ENCODE peak calls at places on chromosomes 12 and 14, in eight cellular contexts. N is tibial nerve, I is ovary, Y is sigmoid colon, R is SK-N-SH, F is transverse colon, M is upper lobe of left lung, A is K562. D is an unnamed sample. For H3K27me3, the result is how much of the 10 kb centered on the place peaks cover.

GRCh38 chr14:22084393-22085281 is 411.0 kb upstream of the OR4E1 start:
- DNase-seq in N (peak), F (no peak), R (peak), Y (no peak), A (peak), I (peak), M (no peak), D (no peak)

GRCh38 chr12:53696285-53696654 is 20.4 kb upstream of the ATP5MC2 start:
- DNase-seq in R (peak), F (peak), N (peak), M (peak), I (peak), A (peak), Y (no peak), D (peak)

GRCh38 chr12:98955284-98955683 is 310.2 kb downstream of the APAF1 start:
- DNase-seq in I (no peak), N (no peak), A (peak), M (no peak), F (no peak), Y (no peak), R (peak), D (no peak)

GRCh38 chr14:69712637-69713088 is 54.3 kb upstream of the SRSF5 start:
- DNase-seq in M (peak), N (peak), I (peak), A (no peak), Y (peak), F (peak), R (no peak), D (peak)

GRCh38 chr12:99476956-99477355 is 170.6 kb upstream of the GARIN6 start:
- DNase-seq in I (no peak), R (no peak), N (no peak), F (no peak), M (no peak), A (no peak), Y (no peak), D (no peak)

GRCh38 chr14:21206753-21207684 is 51.2 kb upstream of the OR5AU1 start:
- DNase-seq in I (no peak), Y (no peak), M (no peak), A (no peak), R (no peak), N (no peak), F (no peak), D (no peak)

GRCh38 chr12:57173089-57173488 is 25.7 kb upstream of the LRP1-AS start:
- DNase-seq in N (no peak), Y (no peak), R (peak), F (no peak), M (no peak), A (peak), I (no peak), D (no peak)

GRCh38 chr12:50985322-50985721 is 33.0 kb downstream of the HIGD1C start:
- DNase-seq in M (peak), I (peak), A (no peak), N (peak), F (no peak), Y (peak), R (no peak), D (no peak)

GRCh38 chr12:12804432-12804886 is 8.7 kb upstream of the DDX47 start:
- DNase-seq in M (no peak), F (no peak), N (no peak), R (no peak), Y (no peak), A (no peak), I (no peak), D (no peak)

GRCh38 chr12:82694970-82695369 is 8.3 kb downstream of the TMTC2 start:
- DNase-seq in A (no peak), F (no peak), Y (no peak), I (no peak), N (no peak), M (no peak), R (no peak), D (no peak)

GRCh38 chr12:112808176-112808575 is 16.6 kb downstream of the RPH3A start:
- DNase-seq in R (no peak), N (no peak), M (no peak), A (no peak), F (no peak), I (no peak), Y (no peak), D (no peak)

GRCh38 chr14:89399594-89400068 is 17.4 kb downstream of the FOXN3 start:
- DNase-seq in F (no peak), I (no peak), Y (peak), N (no peak), R (peak), A (no peak), M (no peak), D (no peak)

GRCh38 chr12:65196762-65197567 is 27.6 kb downstream of the LEMD3 start:
- DNase-seq in Y (no peak), N (no peak), A (no peak), M (no peak), I (no peak), R (no peak), F (no peak), D (no peak)

GRCh38 chr12:48331389-48331788 is 19.3 kb downstream of the ZNF641 start:
- DNase-seq in N (no peak), Y (no peak), M (no peak), R (no peak), A (no peak), I (no peak), F (no peak), D (no peak)

GRCh38 chr14:63993992-63994391 is 141.2 kb downstream of the SYNE2 start:
- DNase-seq in I (no peak), F (no peak), M (no peak), N (no peak), Y (no peak), A (no peak), R (peak), D (no peak)

GRCh38 chr12:56593909-56594621 is 36.1 kb downstream of the BAZ2A start:
- DNase-seq in R (peak), I (peak), N (peak), A (peak), Y (peak), M (peak), F (peak), D (peak)

GRCh38 chr12:106369624-106370346 is 12.2 kb downstream of the POLR3B start:
- DNase-seq in R (no peak), A (no peak), M (peak), Y (no peak), N (no peak), F (no peak), I (no peak), D (no peak)

GRCh38 chr12:1474567-1475153 is 119.7 kb downstream of the FBXL14 start:
- DNase-seq in M (no peak), Y (no peak), I (no peak), N (no peak), R (peak), A (no peak), F (no peak), D (no peak)

GRCh38 chr14:50726372-50727107 is 58.4 kb upstream of the SAV1 start:
- DNase-seq in I (no peak), Y (no peak), A (no peak), M (no peak), R (no peak), N (no peak), F (no peak), D (no peak)

GRCh38 chr12:124278389-124279101 is 16.3 kb upstream of the RFLNA start:
- DNase-seq in M (no peak), F (no peak), N (peak), I (no peak), Y (no peak), A (no peak), R (no peak), D (peak)

GRCh38 chr12:40228727-40229126 is 3.9 kb downstream of the LRRK2 start:
- DNase-seq in I (no peak), F (no peak), Y (no peak), N (no peak), M (no peak), R (no peak), A (no peak), D (no peak)

GRCh38 chr12:6465467-6466183 is 4.9 kb downstream of the VAMP1 start:
- DNase-seq in N (peak), I (peak), M (no peak), F (peak), R (peak), Y (no peak), A (peak), D (peak)

GRCh38 chr12:116773276-116773731 is 35.2 kb downstream of the RNFT2 start:
- DNase-seq in Y (no peak), M (no peak), I (no peak), N (no peak), R (no peak), F (no peak), A (no peak), D (no peak)

GRCh38 chr14:36510078-36510799 is 9.8 kb downstream of the NKX2-1 start:
- DNase-seq in I (no peak), M (peak), F (no peak), A (no peak), Y (no peak), N (no peak), R (peak), D (no peak)

GRCh38 chr12:93812616-93813015 is 135.4 kb downstream of the CRADD start:
- DNase-seq in N (no peak), I (no peak), Y (no peak), A (no peak), R (no peak), F (no peak), M (no peak), D (no peak)

GRCh38 chr12:110338754-110339153 is 57.7 kb downstream of the ATP2A2 start:
- DNase-seq in M (no peak), N (no peak), I (no peak), R (peak), Y (no peak), A (peak), F (no peak), D (no peak)

GRCh38 chr12:116642101-116642500 is 82.9 kb downstream of the MAP1LC3B2 start:
- DNase-seq in A (no peak), N (no peak), I (no peak), M (no peak), Y (no peak), F (no peak), R (no peak), D (no peak)

GRCh38 chr12:88371416-88372183 is 208.7 kb downstream of the KITLG start:
- DNase-seq in N (peak), R (no peak), F (peak), M (no peak), Y (no peak), A (no peak), I (no peak), D (no peak)

GRCh38 chr14:34863844-34864243 is 11.3 kb downstream of the BAZ1A start:
- DNase-seq in M (no peak), Y (no peak), I (no peak), N (no peak), R (no peak), F (no peak), A (no peak), D (no peak)

GRCh38 chr12:124979568-124979967 is 9.4 kb downstream of the DHX37 start:
- DNase-seq in I (no peak), N (no peak), M (no peak), Y (no peak), A (no peak), F (no peak), R (no peak), D (no peak)

GRCh38 chr12:117863004-117863709 is 105.6 kb downstream of the KSR2 start:
- DNase-seq in N (no peak), I (no peak), R (no peak), F (no peak), M (no peak), Y (no peak), A (no peak), D (no peak)

GRCh38 chr12:64801381-64801780 is 23.1 kb upstream of the TBC1D30 start:
- DNase-seq in I (no peak), M (no peak), R (peak), F (no peak), N (no peak), Y (no peak), A (peak), D (no peak)

GRCh38 chr12:92145481-92145730 is 240 bp downstream of the BTG1 start:
- DNase-seq in I (no peak), M (no peak), R (no peak), F (no peak), Y (no peak), N (no peak), A (no peak), D (no peak)

GRCh38 chr12:92145731-92146496 is at the start of gene BTG1:
- DNase-seq in A (peak), R (peak), Y (peak), I (peak), F (peak), N (peak), M (peak), D (peak)

GRCh38 chr12:92146497-92146828 is 817 bp upstream of the BTG1 start:
- DNase-seq in I (no peak), Y (no peak), A (no peak), R (no peak), N (no peak), M (no peak), F (no peak), D (no peak)

GRCh38 chr12:92147491-92147890 is 1.8 kb upstream of the BTG1 start:
- DNase-seq in N (no peak), Y (no peak), M (no peak), R (no peak), A (no peak), I (no peak), F (no peak), D (no peak)

GRCh38 chr12:92146865-92147264 is 1.2 kb upstream of the BTG1 start:
- DNase-seq in A (no peak), F (no peak), N (no peak), R (peak), Y (no peak), M (no peak), I (no peak), D (no peak)
- TF ChIP-seq EP300 in A (no peak), F (no peak), N (no peak), R (no peak), Y (no peak), M (no peak), I (no peak), D (no peak)

GRCh38 chr12:34298971-34299801 is 276.9 kb downstream of the ALG10 start:
- DNase-seq in N (no peak), Y (no peak), M (no peak), A (no peak), R (no peak), I (no peak), F (no peak), D (no peak)

GRCh38 chr12:34297790-34298164 is 275.5 kb downstream of the ALG10 start:
- DNase-seq in A (no peak), F (no peak), R (no peak), I (no peak), Y (no peak), M (no peak), N (no peak), D (no peak)

GRCh38 chr12:34299802-34300193 is 277.5 kb downstream of the ALG10 start:
- DNase-seq in F (no peak), M (no peak), Y (peak), A (no peak), N (no peak), I (no peak), R (no peak), D (no peak)

GRCh38 chr12:34297126-34297789 is 275.0 kb downstream of the ALG10 start:
- DNase-seq in N (no peak), F (no peak), Y (peak), R (no peak), M (no peak), A (no peak), I (no peak), D (no peak)

GRCh38 chr12:34298176-34298970 is 276.1 kb downstream of the ALG10 start:
- DNase-seq in I (no peak), M (no peak), Y (peak), A (no peak), F (no peak), R (no peak), N (no peak), D (no peak)
- H3K27me3 ChIP-seq in I (under half), M (under half), Y (under half), A (under half), F (under half), R (half or more), N (under half), D (under half)

GRCh38 chr12:46219147-46219891 is 49.5 kb downstream of the SLC38A1 start:
- DNase-seq in I (no peak), N (no peak), F (no peak), M (no peak), R (no peak), A (no peak), Y (no peak), D (no peak)

GRCh38 chr12:46214668-46215429 is 54.0 kb downstream of the SLC38A1 start:
- DNase-seq in F (peak), A (no peak), I (no peak), R (no peak), Y (no peak), M (peak), N (no peak), D (peak)

GRCh38 chr12:46218509-46219095 is 50.2 kb downstream of the SLC38A1 start:
- DNase-seq in N (no peak), A (no peak), I (no peak), R (no peak), F (peak), Y (no peak), M (no peak), D (no peak)

GRCh38 chr12:46219892-46220655 is 48.8 kb downstream of the SLC38A1 start:
- DNase-seq in M (no peak), Y (no peak), R (no peak), A (peak), I (no peak), N (no peak), F (peak), D (no peak)

DNA sequence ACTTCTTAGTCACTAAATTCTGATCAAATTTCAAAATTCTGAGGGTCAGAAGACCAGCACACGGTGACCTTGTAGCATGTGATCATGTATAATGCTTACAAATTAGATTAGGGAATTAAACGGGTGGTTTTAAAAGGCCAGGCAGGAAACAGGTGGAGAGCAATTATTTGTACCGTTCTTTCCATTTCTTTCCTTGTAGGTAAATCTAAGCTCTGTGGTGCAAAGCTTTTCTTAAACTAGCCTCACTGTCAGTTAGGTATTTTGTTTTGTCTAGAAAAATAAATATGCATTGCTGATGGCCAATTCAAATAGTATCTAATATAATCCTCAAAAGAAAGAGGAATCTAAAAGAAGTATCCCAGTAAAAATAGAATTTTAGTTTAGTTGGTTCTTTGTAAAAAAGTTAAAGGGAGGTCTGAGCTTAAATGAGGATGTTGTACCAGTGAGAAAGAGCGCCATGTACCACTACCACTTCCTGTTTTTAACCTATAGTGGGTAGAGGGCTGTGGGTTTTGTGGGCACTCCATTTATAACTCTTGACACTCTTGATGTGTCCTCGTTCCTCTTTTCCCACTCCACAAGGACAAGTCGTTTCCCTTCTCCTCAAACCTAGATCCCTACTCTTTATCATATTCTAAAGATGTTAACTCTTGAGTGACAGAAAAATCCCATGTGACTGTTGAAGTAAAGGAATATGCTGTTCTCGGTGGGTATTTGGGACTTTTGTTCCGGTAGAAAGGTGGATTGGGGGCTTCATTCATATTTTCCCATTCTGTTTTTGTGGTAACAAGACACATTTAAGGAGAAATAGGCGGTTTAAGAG is 50.9 kb downstream of the SLC38A1 start:
- DNase-seq in N (peak), A (no peak), R (no peak), M (peak), F (peak), Y (no peak), I (no peak), D (peak)
- TF ChIP-seq EP300 in N (no peak), A (no peak), R (no peak), M (no peak), F (no peak), Y (no peak), I (no peak), D (no peak)

GRCh38 chr14:68386446-68386845 is 406.4 kb downstream of the ZFP36L1 start:
- DNase-seq in R (no peak), I (no peak), A (no peak), Y (no peak), N (no peak), F (no peak), M (no peak), D (no peak)

GRCh38 chr14:68389973-68390372 is 402.9 kb downstream of the ZFP36L1 start:
- DNase-seq in I (no peak), Y (no peak), F (no peak), M (no peak), N (no peak), A (no peak), R (no peak), D (no peak)

GRCh38 chr14:68384335-68384734 is 408.5 kb downstream of the ZFP36L1 start:
- DNase-seq in F (peak), M (peak), I (no peak), A (no peak), R (no peak), N (peak), Y (peak), D (no peak)

GRCh38 chr14:68384881-68385280 is 408.0 kb downstream of the ZFP36L1 start:
- DNase-seq in R (no peak), A (no peak), I (no peak), M (no peak), F (no peak), Y (no peak), N (no peak), D (no peak)

GRCh38 chr14:68386950-68387779 is 405.7 kb downstream of the ZFP36L1 start:
- DNase-seq in N (no peak), M (no peak), F (no peak), I (no peak), R (peak), A (no peak), Y (no peak), D (no peak)
- H3K27me3 ChIP-seq in N (under half), M (under half), F (under half), I (under half), R (under half), A (under half), Y (under half), D (under half)

GRCh38 chr14:33455998-33456397 is 494.9 kb downstream of the EGLN3 start:
- DNase-seq in F (no peak), A (no peak), N (no peak), Y (no peak), I (no peak), R (peak), M (no peak), D (no peak)

GRCh38 chr14:33452982-33453381 is 497.9 kb downstream of the EGLN3 start:
- DNase-seq in A (no peak), N (no peak), I (no peak), R (no peak), F (no peak), M (no peak), Y (no peak), D (no peak)

GRCh38 chr14:33454707-33455106 is 496.2 kb downstream of the EGLN3 start:
- DNase-seq in Y (no peak), M (no peak), I (no peak), N (no peak), F (no peak), R (no peak), A (no peak), D (no peak)

GRCh38 chr14:33457021-33457420 is 493.9 kb downstream of the EGLN3 start:
- DNase-seq in M (no peak), N (no peak), R (no peak), Y (no peak), F (no peak), I (no peak), A (no peak), D (no peak)

DNA sequence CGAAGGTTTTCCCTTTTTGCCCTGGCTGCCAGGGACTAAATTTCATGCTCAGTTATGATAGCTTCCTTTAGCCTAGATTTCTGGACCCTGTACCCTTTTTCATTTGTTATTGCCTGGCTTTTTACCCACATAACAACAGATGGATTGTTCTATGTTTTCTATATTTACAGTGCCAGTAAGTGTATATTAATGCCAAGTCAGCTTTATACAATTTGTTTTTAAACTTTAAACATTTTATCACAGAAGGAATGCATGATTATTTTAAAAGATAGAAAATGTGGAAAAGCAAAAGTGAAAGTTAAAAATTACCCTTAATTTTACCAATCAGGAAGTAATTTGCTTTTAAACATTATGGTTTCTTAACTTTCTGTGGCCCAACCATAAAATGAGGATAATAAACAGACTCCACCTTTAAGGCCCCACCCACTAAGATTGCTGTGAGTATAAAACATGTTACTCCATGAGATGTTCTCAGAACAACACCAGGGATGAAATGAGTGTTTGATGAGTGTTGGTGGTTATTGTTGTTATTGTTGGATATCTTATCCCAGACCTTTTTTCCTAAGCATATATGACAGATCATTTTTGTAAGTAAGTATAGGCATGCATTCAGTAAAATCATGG is 496.7 kb downstream of the EGLN3 start:
- DNase-seq in A (no peak), M (no peak), Y (no peak), F (no peak), I (no peak), N (no peak), R (no peak), D (no peak)
- TF ChIP-seq EP300 in A (no peak), M (no peak), Y (no peak), F (no peak), I (no peak), N (no peak), R (no peak), D (no peak)

D was measured in stomach.